ENCODE peak calls at places on chromosomes 5 and 9, in ten cellular contexts. S is adrenal gland; U is neuronal stem cell; N is K562; J is esophagus muscularis mucosa; O is heart right ventricle; K is hepatocyte; H is NT2/D1; M is CD8-positive, alpha-beta memory T cell; W is tibial artery. P is an unnamed sample. For H3K4me1, the result is how much of the 10 kb centered on the place peaks cover.

GRCh38 chr5:181160144-181160754 is 12.9 kb downstream of the OR2V2 start:
- DNase-seq in S (no peak), U (peak), N (peak), J (no peak), O (peak), K (peak), H (no peak), M (peak), W (no peak), P (no peak)

GRCh38 chr9:105059260-105059659 is 131.3 kb upstream of the ABCA1 start:
- DNase-seq in S (peak), U (no peak), N (no peak), J (no peak), O (no peak), K (no peak), H (no peak), M (no peak), W (no peak), P (no peak)

GRCh38 chr5:135526924-135527323 is 8.8 kb downstream of the NEUROG1 start:
- DNase-seq in S (no peak), U (no peak), N (peak), J (no peak), O (no peak), K (no peak), H (no peak), M (no peak), W (no peak), P (no peak)

GRCh38 chr9:83425240-83425639 is 113.0 kb downstream of the FRMD3 start:
- DNase-seq in S (peak), U (no peak), N (no peak), J (no peak), O (no peak), K (peak), H (no peak), M (no peak), W (no peak), P (no peak)

GRCh38 chr9:105502276-105502675 is 54.4 kb downstream of the FSD1L start:
- DNase-seq in S (no peak), U (no peak), N (no peak), J (no peak), O (no peak), K (no peak), H (no peak), M (no peak), W (no peak), P (no peak)

GRCh38 chr5:51347157-51347556 is 36.1 kb upstream of the ISL1 start:
- DNase-seq in S (no peak), U (no peak), N (no peak), J (no peak), O (no peak), K (no peak), H (no peak), M (no peak), W (no peak), P (no peak)

GRCh38 chr5:127650649-127651048 is 1.8 kb downstream of the CTXN3 start:
- DNase-seq in S (no peak), U (no peak), N (no peak), J (no peak), O (no peak), K (peak), H (no peak), M (no peak), W (no peak), P (no peak)

GRCh38 chr5:34957857-34958690 is 28.7 kb downstream of the DNAJC21 start:
- DNase-seq in S (peak), U (peak), N (peak), J (no peak), O (no peak), K (peak), H (peak), M (no peak), W (no peak), P (no peak)

GRCh38 chr9:21096172-21096900 is 18.6 kb upstream of the IFNB1 start:
- DNase-seq in S (peak), U (no peak), N (no peak), J (peak), O (no peak), K (no peak), H (no peak), M (peak), W (no peak), P (no peak)

GRCh38 chr5:177478711-177479646 is 5.5 kb upstream of the DBN1 start:
- DNase-seq in S (peak), U (no peak), N (no peak), J (peak), O (peak), K (peak), H (no peak), M (peak), W (peak), P (peak)

GRCh38 chr5:149618581-149619248 is 37.4 kb downstream of the ARHGEF37 start:
- DNase-seq in S (peak), U (peak), N (peak), J (no peak), O (peak), K (peak), H (no peak), M (no peak), W (no peak), P (no peak)

GRCh38 chr5:138032028-138032571 is 779 bp downstream of the FAM13B start:
- DNase-seq in S (peak), U (no peak), N (peak), J (peak), O (peak), K (peak), H (no peak), M (no peak), W (peak), P (peak)

GRCh38 chr5:54186912-54187445 is 123.4 kb downstream of the ARL15 start:
- DNase-seq in S (peak), U (no peak), N (no peak), J (no peak), O (peak), K (no peak), H (no peak), M (no peak), W (no peak), P (no peak)

GRCh38 chr5:79186021-79186420 is 49.9 kb upstream of the JMY start:
- DNase-seq in S (no peak), U (no peak), N (no peak), J (no peak), O (no peak), K (no peak), H (no peak), M (no peak), W (no peak), P (no peak)

GRCh38 chr5:167970002-167970401 is 321.4 kb upstream of the WWC1 start:
- DNase-seq in S (no peak), U (no peak), N (no peak), J (no peak), O (no peak), K (no peak), H (no peak), M (no peak), W (no peak), P (no peak)

DNA sequence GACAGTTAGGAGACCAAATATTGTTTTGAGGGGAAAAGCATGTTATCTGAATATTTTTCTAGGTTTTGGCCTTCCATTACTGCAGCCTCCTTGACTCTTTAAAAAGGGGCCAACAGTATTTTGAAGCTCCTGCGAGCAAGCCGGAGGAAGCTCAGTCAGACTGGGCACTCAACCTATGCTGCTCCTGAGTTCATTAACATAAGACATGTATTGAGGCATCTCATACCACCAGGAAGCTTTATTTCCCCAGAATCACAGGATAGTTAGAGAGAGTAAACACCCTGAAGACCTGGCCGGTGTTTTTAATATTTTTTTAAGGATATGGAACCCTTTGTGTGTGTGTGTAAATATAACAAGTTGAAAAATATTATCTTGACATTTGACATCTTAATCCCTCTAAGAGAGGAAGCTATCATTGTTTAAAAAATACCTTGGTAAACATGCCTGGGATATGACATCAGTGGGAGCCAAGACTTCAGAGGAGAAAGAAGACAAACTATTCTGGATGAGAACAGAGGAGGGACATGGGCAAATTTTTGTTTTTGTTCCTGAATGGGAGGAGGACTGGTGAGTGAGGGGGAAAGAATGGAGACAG is 139.3 kb upstream of the SLIT3 start:
- DNase-seq in S (no peak), U (no peak), N (no peak), J (no peak), O (no peak), K (no peak), H (no peak), M (no peak), W (no peak), P (no peak)
- H3K4me1 ChIP-seq in S (under half), U (under half), N (under half), J (under half), O (under half), K (under half), H (under half), M (under half), W (under half), P (under half)

GRCh38 chr5:76544268-76544926 is 78.8 kb downstream of the F2RL2 start:
- DNase-seq in S (peak), U (peak), N (peak), J (no peak), O (no peak), K (peak), H (no peak), M (peak), W (no peak), P (no peak)
- H3K4me1 ChIP-seq in S (under half), U (under half), N (under half), J (under half), O (under half), K (under half), H (under half), M (half or more), W (under half), P (under half)

GRCh38 chr9:109914280-109915027 is 134.5 kb downstream of the PALM2AKAP2 start:
- DNase-seq in S (no peak), U (no peak), N (no peak), J (no peak), O (no peak), K (no peak), H (no peak), M (no peak), W (no peak), P (no peak)
- H3K4me1 ChIP-seq in S (under half), U (under half), N (under half), J (under half), O (half or more), K (under half), H (under half), M (under half), W (under half), P (under half)

GRCh38 chr5:157543825-157544622 is 31.6 kb downstream of the ADAM19 start:
- DNase-seq in S (no peak), U (no peak), N (no peak), J (no peak), O (no peak), K (no peak), H (no peak), M (no peak), W (peak), P (no peak)
- H3K4me1 ChIP-seq in S (under half), U (under half), N (under half), J (half or more), O (under half), K (under half), H (under half), M (half or more), W (under half), P (half or more)

GRCh38 chr5:87122171-87122977 is 145.3 kb upstream of the RASA1 start:
- DNase-seq in S (no peak), U (no peak), N (no peak), J (no peak), O (no peak), K (no peak), H (no peak), M (no peak), W (no peak), P (no peak)

GRCh38 chr5:87125796-87126195 is 141.9 kb upstream of the RASA1 start:
- DNase-seq in S (no peak), U (no peak), N (no peak), J (no peak), O (no peak), K (no peak), H (no peak), M (no peak), W (no peak), P (no peak)

GRCh38 chr5:87120518-87121314 is 147.0 kb upstream of the RASA1 start:
- DNase-seq in S (no peak), U (no peak), N (no peak), J (no peak), O (no peak), K (no peak), H (no peak), M (no peak), W (no peak), P (no peak)

GRCh38 chr5:87119588-87119987 is 148.1 kb upstream of the RASA1 start:
- DNase-seq in S (no peak), U (no peak), N (no peak), J (no peak), O (no peak), K (no peak), H (no peak), M (no peak), W (no peak), P (no peak)

GRCh38 chr5:87121315-87122170 is 146.1 kb upstream of the RASA1 start:
- DNase-seq in S (peak), U (no peak), N (peak), J (no peak), O (no peak), K (no peak), H (no peak), M (peak), W (peak), P (no peak)
- H3K4me1 ChIP-seq in S (under half), U (under half), N (under half), J (under half), O (under half), K (under half), H (under half), M (under half), W (under half), P (under half)

GRCh38 chr5:441996-442334 is 1.0 kb upstream of the EXOC3 start:
- DNase-seq in S (no peak), U (no peak), N (no peak), J (no peak), O (no peak), K (no peak), H (no peak), M (no peak), W (no peak), P (no peak)
- H3K4me1 ChIP-seq in S (under half), U (under half), N (under half), J (under half), O (under half), K (under half), H (under half), M (under half), W (under half), P (under half)

P was measured in lung.